ENCODE peak calls at places on chromosomes 4 and X, in six cellular contexts. One of them, this sample, is unnamed.

GRCh38 chr4:2962099-2962455 is 1.1 kb downstream of the NOP14 start:
- ATAC-seq in GM12878: peak; percentile 50
- ATAC-seq in K562: peak; percentile 10
- ATAC-seq in upper lobe of left lung: no peak
- ATAC-seq in HepG2: peak; percentile 13
- ATAC-seq in A549: peak; percentile 16
- ATAC-seq in this sample: no peak

GRCh38 chr4:7307391-7308099 is 115.2 kb downstream of the SORCS2 start:
- ATAC-seq in GM12878: no peak
- ATAC-seq in K562: no peak
- ATAC-seq in upper lobe of left lung: peak; percentile 5
- ATAC-seq in HepG2: no peak
- ATAC-seq in A549: no peak
- ATAC-seq in this sample: no peak

GRCh38 chr4:24780936-24781538 is 14.3 kb upstream of the SOD3 start:
- ATAC-seq in GM12878: no peak
- ATAC-seq in K562: no peak
- ATAC-seq in upper lobe of left lung: no peak
- ATAC-seq in HepG2: no peak
- ATAC-seq in A549: no peak
- ATAC-seq in this sample: no peak

GRCh38 chrX:53716328-53717088 is 30.0 kb upstream of the HUWE1 start:
- ATAC-seq in GM12878: peak; percentile 51
- ATAC-seq in K562: no peak
- ATAC-seq in upper lobe of left lung: no peak
- ATAC-seq in HepG2: no peak
- ATAC-seq in A549: no peak
- ATAC-seq in this sample: no peak

GRCh38 chrX:134236690-134237362 is at the start of gene CCDC160:
- ATAC-seq in GM12878: peak; percentile 37
- ATAC-seq in K562: peak; percentile 66
- ATAC-seq in upper lobe of left lung: peak; percentile 70
- ATAC-seq in HepG2: peak; percentile 95
- ATAC-seq in A549: peak; percentile 93
- ATAC-seq in this sample: peak; percentile 55

GRCh38 chr4:184039963-184040383 is 134.9 kb downstream of the STOX2 start:
- ATAC-seq in GM12878: peak; percentile 35
- ATAC-seq in K562: no peak
- ATAC-seq in upper lobe of left lung: peak; percentile 63
- ATAC-seq in HepG2: no peak
- ATAC-seq in A549: no peak
- ATAC-seq in this sample: no peak

GRCh38 chr4:167150587-167150986 is 83.7 kb downstream of the SPOCK3 start:
- ATAC-seq in GM12878: no peak
- ATAC-seq in K562: no peak
- ATAC-seq in upper lobe of left lung: no peak
- ATAC-seq in HepG2: no peak
- ATAC-seq in A549: no peak
- ATAC-seq in this sample: no peak

GRCh38 chr4:57342406-57342805 is 232.2 kb upstream of the IGFBP7 start:
- ATAC-seq in GM12878: no peak
- ATAC-seq in K562: no peak
- ATAC-seq in upper lobe of left lung: no peak
- ATAC-seq in HepG2: no peak
- ATAC-seq in A549: no peak
- ATAC-seq in this sample: no peak

GRCh38 chr4:140924761-140925392 is 168.7 kb upstream of the TBC1D9 start:
- ATAC-seq in GM12878: no peak
- ATAC-seq in K562: no peak
- ATAC-seq in upper lobe of left lung: no peak
- ATAC-seq in HepG2: no peak
- ATAC-seq in A549: no peak
- ATAC-seq in this sample: no peak

GRCh38 chr4:81135501-81135900 is 79.5 kb downstream of the PRKG2 start:
- ATAC-seq in GM12878: no peak
- ATAC-seq in K562: no peak
- ATAC-seq in upper lobe of left lung: no peak
- ATAC-seq in HepG2: no peak
- ATAC-seq in A549: no peak
- ATAC-seq in this sample: no peak

GRCh38 chrX:44343412-44343942 is at the start of gene EFHC2:
- ATAC-seq in GM12878: peak; percentile 68
- ATAC-seq in K562: peak; percentile 85
- ATAC-seq in upper lobe of left lung: peak; percentile 84
- ATAC-seq in HepG2: peak; percentile 35
- ATAC-seq in A549: peak; percentile 83
- ATAC-seq in this sample: peak; percentile 65

GRCh38 chr4:53804719-53805118 is 213.4 kb upstream of the LNX1 start:
- ATAC-seq in GM12878: peak; percentile 98
- ATAC-seq in K562: peak; percentile 89
- ATAC-seq in upper lobe of left lung: peak; percentile 39
- ATAC-seq in HepG2: peak; percentile 71
- ATAC-seq in A549: peak; percentile 66
- ATAC-seq in this sample: no peak

GRCh38 chr4:108762559-108763225 is at the start of gene ETNPPL:
- ATAC-seq in GM12878: peak; percentile 55
- ATAC-seq in K562: peak; percentile 71
- ATAC-seq in upper lobe of left lung: peak; percentile 78
- ATAC-seq in HepG2: peak; percentile 88
- ATAC-seq in A549: peak; percentile 88
- ATAC-seq in this sample: peak; percentile 51

GRCh38 chr4:85933306-85933640 is 426.6 kb downstream of the MAPK10 start:
- ATAC-seq in GM12878: no peak
- ATAC-seq in K562: no peak
- ATAC-seq in upper lobe of left lung: no peak
- ATAC-seq in HepG2: no peak
- ATAC-seq in A549: no peak
- ATAC-seq in this sample: no peak

GRCh38 chrX:43514820-43515219 is 141.3 kb upstream of the MAOA start:
- ATAC-seq in GM12878: no peak
- ATAC-seq in K562: no peak
- ATAC-seq in upper lobe of left lung: no peak
- ATAC-seq in HepG2: no peak
- ATAC-seq in A549: no peak
- ATAC-seq in this sample: no peak

GRCh38 chr4:6333301-6334202 is 63.9 kb downstream of the WFS1 start:
- ATAC-seq in GM12878: no peak
- ATAC-seq in K562: peak; percentile 30
- ATAC-seq in upper lobe of left lung: no peak
- ATAC-seq in HepG2: no peak
- ATAC-seq in A549: no peak
- ATAC-seq in this sample: no peak

GRCh38 chrX:42708222-42708621 is 69.7 kb downstream of the PPP1R2C start:
- ATAC-seq in GM12878: no peak
- ATAC-seq in K562: no peak
- ATAC-seq in upper lobe of left lung: no peak
- ATAC-seq in HepG2: no peak
- ATAC-seq in A549: no peak
- ATAC-seq in this sample: no peak

GRCh38 chr4:17059192-17059634 is 160.8 kb upstream of the LDB2 start:
- ATAC-seq in GM12878: no peak
- ATAC-seq in K562: no peak
- ATAC-seq in upper lobe of left lung: peak; percentile 68
- ATAC-seq in HepG2: no peak
- ATAC-seq in A549: no peak
- ATAC-seq in this sample: peak; percentile 66

GRCh38 chr4:127642169-127642568 is 9.4 kb downstream of the INTU start:
- ATAC-seq in GM12878: no peak
- ATAC-seq in K562: no peak
- ATAC-seq in upper lobe of left lung: no peak
- ATAC-seq in HepG2: no peak
- ATAC-seq in A549: no peak
- ATAC-seq in this sample: no peak

GRCh38 chrX:136210243-136210642 is 41.0 kb downstream of the MAP7D3 start:
- ATAC-seq in GM12878: no peak
- ATAC-seq in K562: no peak
- ATAC-seq in upper lobe of left lung: no peak
- ATAC-seq in HepG2: no peak
- ATAC-seq in A549: no peak
- ATAC-seq in this sample: no peak

GRCh38 chr4:102547973-102548372 is 46.8 kb downstream of the NFKB1 start:
- ATAC-seq in GM12878: no peak
- ATAC-seq in K562: no peak
- ATAC-seq in upper lobe of left lung: no peak
- ATAC-seq in HepG2: no peak
- ATAC-seq in A549: no peak
- ATAC-seq in this sample: no peak

GRCh38 chr4:153371835-153372234 is 27.3 kb downstream of the MND1 start:
- ATAC-seq in GM12878: no peak
- ATAC-seq in K562: no peak
- ATAC-seq in upper lobe of left lung: no peak
- ATAC-seq in HepG2: no peak
- ATAC-seq in A549: no peak
- ATAC-seq in this sample: no peak

GRCh38 chr4:154123897-154124296 is 335.0 kb upstream of the SFRP2 start:
- ATAC-seq in GM12878: no peak
- ATAC-seq in K562: no peak
- ATAC-seq in upper lobe of left lung: no peak
- ATAC-seq in HepG2: no peak
- ATAC-seq in A549: no peak
- ATAC-seq in this sample: no peak

GRCh38 chr4:128600410-128600809 is 209.1 kb upstream of the JADE1 start:
- ATAC-seq in GM12878: no peak
- ATAC-seq in K562: peak; percentile 44
- ATAC-seq in upper lobe of left lung: peak; percentile 14
- ATAC-seq in HepG2: peak; percentile 52
- ATAC-seq in A549: peak; percentile 14
- ATAC-seq in this sample: peak; percentile 8

GRCh38 chrX:28586891-28587635 is at the start of gene IL1RAPL1:
- ATAC-seq in GM12878: no peak
- ATAC-seq in K562: no peak
- ATAC-seq in upper lobe of left lung: peak; percentile 53
- ATAC-seq in HepG2: peak; percentile 43
- ATAC-seq in A549: peak; percentile 34
- ATAC-seq in this sample: no peak

GRCh38 chr4:8171941-8172924 is 13.6 kb upstream of the ABLIM2 start:
- ATAC-seq in GM12878: peak; percentile 83
- ATAC-seq in K562: no peak
- ATAC-seq in upper lobe of left lung: no peak
- ATAC-seq in HepG2: no peak
- ATAC-seq in A549: no peak
- ATAC-seq in this sample: no peak

DNA sequence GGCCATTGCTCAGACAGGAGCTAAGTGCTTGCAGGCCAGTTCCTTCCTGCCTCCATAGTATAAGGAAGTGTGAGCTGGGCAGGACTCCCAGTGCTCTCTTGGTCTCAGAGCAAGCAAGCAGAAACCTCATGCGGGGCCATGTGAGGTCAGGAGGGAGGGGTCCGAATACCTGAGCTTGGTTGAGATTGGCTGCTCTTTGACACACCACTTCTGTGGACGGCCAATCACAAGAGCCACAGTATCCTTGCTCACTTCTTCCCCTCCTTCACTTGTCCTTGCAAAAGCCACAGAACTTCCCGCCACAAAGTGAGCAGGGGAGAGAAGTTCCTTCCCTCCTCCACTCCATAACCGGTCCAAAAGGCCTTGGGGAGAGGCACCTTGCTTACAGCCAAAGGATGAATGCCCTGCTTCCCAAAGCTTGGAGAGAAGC is 56.7 kb downstream of the PRPS1 start:
- ATAC-seq in GM12878: peak; percentile 92
- ATAC-seq in K562: peak; percentile 99
- ATAC-seq in upper lobe of left lung: peak; percentile 88
- ATAC-seq in HepG2: no peak
- ATAC-seq in A549: peak; percentile 54
- ATAC-seq in this sample: peak; percentile 68
- TF ChIP-seq POLR2A in GM12878: no peak
- TF ChIP-seq POLR2A in K562: peak; percentile 35
- TF ChIP-seq POLR2A in upper lobe of left lung: no peak
- TF ChIP-seq POLR2A in HepG2: no peak
- TF ChIP-seq POLR2A in A549: no peak
- TF ChIP-seq POLR2A in this sample: no peak

GRCh38 chr4:186857793-186858192 is 134.1 kb upstream of the FAT1 start:
- ATAC-seq in GM12878: no peak
- ATAC-seq in K562: no peak
- ATAC-seq in upper lobe of left lung: no peak
- ATAC-seq in HepG2: no peak
- ATAC-seq in A549: no peak
- ATAC-seq in this sample: no peak
- TF ChIP-seq EP300 in GM12878: no peak
- TF ChIP-seq EP300 in K562: no peak
- TF ChIP-seq EP300 in upper lobe of left lung: no peak
- TF ChIP-seq EP300 in HepG2: no peak
- TF ChIP-seq EP300 in A549: no peak
- TF ChIP-seq EP300 in this sample: no peak

DNA sequence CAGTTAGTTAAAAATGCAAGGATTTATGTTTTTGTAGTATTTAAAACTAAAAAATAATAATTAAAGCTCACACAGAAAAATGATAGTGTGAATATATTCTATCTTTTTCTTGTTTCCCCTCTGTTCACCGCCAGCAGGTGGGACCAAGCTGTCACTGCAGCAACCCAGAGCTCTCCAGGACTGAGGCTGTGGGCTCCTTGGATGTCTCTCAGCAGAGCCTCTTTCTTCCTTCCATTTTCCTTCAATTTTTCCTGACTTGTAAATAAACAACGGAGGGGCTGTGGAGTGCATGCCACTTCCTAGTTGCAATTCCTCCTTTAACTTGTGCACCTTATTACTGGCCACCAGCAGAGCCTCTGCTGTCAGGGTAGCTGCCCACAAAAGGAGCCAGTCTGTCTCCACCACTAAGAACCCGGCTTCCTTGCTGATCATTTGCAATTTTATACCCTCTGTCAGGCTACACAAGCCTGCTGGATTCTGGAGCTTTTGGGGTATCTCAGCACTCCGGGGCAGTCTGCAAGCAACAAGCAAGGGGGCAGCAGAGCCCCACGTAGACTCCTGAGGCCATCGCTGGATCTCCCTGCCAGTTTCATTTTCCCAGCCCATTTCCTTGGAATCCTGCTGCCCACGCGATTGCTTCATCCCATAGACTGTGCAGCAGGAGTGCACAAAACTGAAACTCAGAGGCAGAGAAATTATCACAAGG is 1467.4 kb downstream of the C4orf33 start:
- ATAC-seq in GM12878: peak; percentile 55
- ATAC-seq in K562: no peak
- ATAC-seq in upper lobe of left lung: peak; percentile 93
- ATAC-seq in HepG2: peak; percentile 99
- ATAC-seq in A549: peak; percentile 98
- ATAC-seq in this sample: peak; percentile 60
- H3K4me3 ChIP-seq in GM12878: no peak overlapping the region
- H3K4me3 ChIP-seq in K562: no peak overlapping the region
- H3K4me3 ChIP-seq in upper lobe of left lung: peak overlapping the region; percentile 30
- H3K4me3 ChIP-seq in HepG2: peak overlapping the region; percentile 34
- H3K4me3 ChIP-seq in A549: peak overlapping the region; percentile 42
- H3K4me3 ChIP-seq in this sample: peak overlapping the region; percentile 39

GRCh38 chr4:37599092-37599800 is 86.9 kb downstream of the RELL1 start:
- ATAC-seq in GM12878: no peak
- ATAC-seq in K562: no peak
- ATAC-seq in upper lobe of left lung: no peak
- ATAC-seq in HepG2: peak; percentile 42
- ATAC-seq in A549: no peak
- ATAC-seq in this sample: no peak
- TF ChIP-seq POLR2A in GM12878: no peak
- TF ChIP-seq POLR2A in K562: no peak
- TF ChIP-seq POLR2A in upper lobe of left lung: no peak
- TF ChIP-seq POLR2A in HepG2: no peak
- TF ChIP-seq POLR2A in A549: no peak
- TF ChIP-seq POLR2A in this sample: no peak

This sample was measured in gastroesophageal sphincter.